ENCODE peak calls at places on chromosomes 5 and 9, in six cellular contexts. W is heart left ventricle, P is AG09319, X is epithelial cell of proximal tubule, I is pancreas, Y is MM.1S. K is an unnamed sample.
A peak's percentile ranks its signal among the peaks of the same experiment; 100 is the strongest.

GRCh38 chr5:18375637-18376036 is 741.4 kb downstream of the TAF11L14 start:
- DNase-seq in W (no peak), P (no peak), X (no peak), I (no peak), Y (no peak), K (no peak)

GRCh38 chr9:2235623-2236022 is 220.5 kb downstream of the SMARCA2 start:
- DNase-seq in W (no peak), P (no peak), X (no peak), I (no peak), Y (no peak), K (no peak)

GRCh38 chr9:106526805-106527204 is 336.2 kb upstream of the ZNF462 start:
- DNase-seq in W (no peak), P (no peak), X (no peak), I (no peak), Y (no peak), K (no peak)

GRCh38 chr5:113052041-113052795 is 75.6 kb downstream of the DCP2 start:
- DNase-seq in W (no peak), P (no peak), X (no peak), I (no peak), Y (no peak), K (no peak)

GRCh38 chr5:143431789-143432188 is 28.3 kb upstream of the NR3C1 start:
- DNase-seq in W (no peak), P (no peak), X (no peak), I (no peak), Y (no peak), K (no peak)

GRCh38 chr9:83106272-83106671 is 43.3 kb upstream of the RASEF start:
- DNase-seq in W (no peak), P (no peak), X (no peak), I (no peak), Y (no peak), K (no peak)

GRCh38 chr5:108481355-108481931 is 99.5 kb upstream of the FBXL17 start:
- DNase-seq in W (no peak), P (no peak), X (peak; percentile 1), I (no peak), Y (peak; percentile 74), K (no peak)

GRCh38 chr5:71907001-71907564 is 188.0 kb downstream of the CARTPT start:
- DNase-seq in W (no peak), P (no peak), X (no peak), I (no peak), Y (peak; percentile 30), K (no peak)

GRCh38 chr5:132204330-132204729 is 23.3 kb downstream of the P4HA2 start:
- DNase-seq in W (no peak), P (no peak), X (no peak), I (no peak), Y (no peak), K (no peak)

GRCh38 chr5:133749331-133749985 is 137.1 kb upstream of the FSTL4 start:
- DNase-seq in W (no peak), P (no peak), X (no peak), I (no peak), Y (no peak), K (no peak)

GRCh38 chr9:96417610-96418073 is 528 bp downstream of the ZNF367 start:
- DNase-seq in W (peak; percentile 27), P (no peak), X (no peak), I (no peak), Y (no peak), K (peak; percentile 59)

GRCh38 chr5:1010181-1010510 is 1.5 kb downstream of the NKD2 start:
- DNase-seq in W (peak; percentile 26), P (no peak), X (no peak), I (no peak), Y (no peak), K (peak; percentile 15)

GRCh38 chr5:38316544-38317224 is 58.3 kb downstream of the EGFLAM start:
- DNase-seq in W (peak; percentile 22), P (peak; percentile 43), X (no peak), I (no peak), Y (no peak), K (no peak)

GRCh38 chr5:77029376-77029885 is 773 bp upstream of the AGGF1 start:
- DNase-seq in W (no peak), P (no peak), X (no peak), I (no peak), Y (no peak), K (no peak)

GRCh38 chr9:35790385-35791291 is 753 bp upstream of the NPR2 start:
- DNase-seq in W (peak; percentile 75), P (peak; percentile 62), X (no peak), I (no peak), Y (peak; percentile 66), K (peak; percentile 75)

GRCh38 chr5:177545487-177546261 is 8.7 kb downstream of the FAM193B start:
- DNase-seq in W (peak; percentile 66), P (peak; percentile 87), X (no peak), I (no peak), Y (no peak), K (no peak)

GRCh38 chr5:173454764-173455598 is 126.8 kb upstream of the STC2 start:
- DNase-seq in W (peak; percentile 23), P (peak; percentile 89), X (peak; percentile 91), I (no peak), Y (no peak), K (no peak)

GRCh38 chr5:72178910-72179815 is 71.9 kb downstream of the MAP1B start:
- DNase-seq in W (peak; percentile 60), P (peak; percentile 70), X (peak; percentile 35), I (no peak), Y (no peak), K (no peak)

GRCh38 chr5:14871084-14871572 is 450 bp downstream of the ANKH start:
- DNase-seq in W (peak; percentile 51), P (no peak), X (no peak), I (peak; percentile 75), Y (peak; percentile 36), K (peak; percentile 64)

GRCh38 chr5:95221234-95221633 is 63.7 kb downstream of the MCTP1 start:
- DNase-seq in W (no peak), P (no peak), X (no peak), I (no peak), Y (peak; percentile 48), K (no peak)

GRCh38 chr9:114779352-114779845 is 26.4 kb downstream of the TNFSF15 start:
- DNase-seq in W (no peak), P (no peak), X (peak; percentile 97), I (peak; percentile 93), Y (no peak), K (peak; percentile 77)

GRCh38 chr9:114968710-114969109 is 38.3 kb upstream of the TNFSF8 start:
- DNase-seq in W (no peak), P (peak; percentile 5), X (peak; percentile 22), I (no peak), Y (no peak), K (no peak)

GRCh38 chr5:171592741-171593140 is 173.3 kb downstream of the FGF18 start:
- DNase-seq in W (peak; percentile 11), P (no peak), X (no peak), I (no peak), Y (no peak), K (no peak)

DNA sequence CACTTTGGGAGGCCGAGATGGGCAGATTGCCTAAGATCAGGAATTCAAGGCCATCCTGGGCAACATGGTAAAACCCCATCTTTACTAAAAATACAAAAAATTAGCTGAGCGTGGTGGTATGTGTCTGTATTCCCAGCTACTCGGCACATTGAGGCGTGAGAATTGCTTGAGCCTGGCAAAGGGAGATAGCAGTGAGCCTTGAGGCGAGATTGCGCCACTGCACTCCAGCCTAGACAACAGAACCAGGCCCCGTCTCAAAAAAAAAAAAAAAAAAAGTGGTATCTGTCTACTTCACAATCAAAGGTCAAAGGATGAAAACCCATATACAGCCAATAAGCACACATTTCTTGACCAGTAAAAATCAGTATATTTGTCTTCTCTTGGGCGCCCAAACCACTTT is 728.5 kb upstream of the ADAMTS16 start:
- DNase-seq in W (no peak), P (no peak), X (no peak), I (no peak), Y (no peak), K (no peak)
- TF ChIP-seq CTCF in W (no peak), P (no peak), X (no peak), I (no peak), Y (no peak), K (no peak)

DNA sequence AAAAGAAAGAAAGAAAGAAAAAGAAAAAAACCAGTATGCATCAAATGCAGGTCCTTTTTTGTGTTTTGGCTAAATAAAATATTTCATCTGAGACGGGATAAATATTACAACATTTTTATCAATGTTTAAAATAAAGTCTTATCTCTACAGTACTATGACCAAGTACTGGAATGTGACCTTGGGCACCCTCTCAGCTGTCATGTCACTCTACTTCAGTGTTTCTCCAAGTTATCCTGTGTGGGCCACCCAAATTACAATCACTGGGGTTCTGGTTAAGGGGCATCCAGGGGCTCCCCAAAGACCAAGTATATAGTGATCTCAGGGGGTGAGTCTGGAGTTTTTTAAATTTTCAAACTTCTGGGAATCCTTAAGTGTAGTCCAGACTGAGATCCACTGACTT is 3.5 kb upstream of the PDZD2 start:
- DNase-seq in W (no peak), P (no peak), X (no peak), I (no peak), Y (no peak), K (no peak)
- TF ChIP-seq CTCF in W (no peak), P (no peak), X (no peak), I (no peak), Y (no peak), K (no peak)

GRCh38 chr5:139246394-139246793 is 47.1 kb upstream of the MATR3 start:
- DNase-seq in W (no peak), P (no peak), X (no peak), I (no peak), Y (no peak), K (no peak)

GRCh38 chr5:139253115-139253514 is 40.4 kb upstream of the MATR3 start:
- DNase-seq in W (no peak), P (no peak), X (no peak), I (no peak), Y (no peak), K (no peak)

GRCh38 chr5:139248826-139249453 is 44.6 kb upstream of the MATR3 start:
- DNase-seq in W (no peak), P (no peak), X (no peak), I (no peak), Y (no peak), K (no peak)

GRCh38 chr5:139251695-139252288 is 41.7 kb upstream of the MATR3 start:
- DNase-seq in W (no peak), P (no peak), X (no peak), I (no peak), Y (no peak), K (no peak)

DNA sequence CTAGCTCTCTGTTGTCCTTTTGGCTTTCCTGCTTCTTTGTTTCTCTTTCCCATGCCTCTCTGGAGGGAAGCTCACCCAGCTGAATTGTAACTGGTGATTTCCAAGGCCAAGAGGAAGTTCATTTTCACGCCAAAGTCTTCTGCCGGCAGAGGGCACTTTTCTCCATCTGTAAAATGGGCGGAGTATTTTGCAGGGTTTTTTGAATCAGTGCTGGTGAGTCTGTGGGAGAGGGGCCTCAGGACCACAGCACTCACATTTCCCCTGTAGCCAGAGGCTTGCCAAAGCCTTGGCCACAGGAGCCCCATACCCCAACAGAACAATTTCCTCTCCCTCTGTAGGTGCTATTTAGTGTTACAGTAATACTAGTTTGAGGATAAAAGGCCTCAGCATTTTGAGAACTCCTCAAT is 42.3 kb upstream of the MATR3 start:
- DNase-seq in W (no peak), P (no peak), X (no peak), I (no peak), Y (no peak), K (no peak)
- TF ChIP-seq CTCF in W (no peak), P (no peak), X (no peak), I (no peak), Y (peak; percentile 24), K (peak; percentile 5)

GRCh38 chr9:122835313-122835731 is 6.9 kb upstream of the PDCL start:
- DNase-seq in W (no peak), P (no peak), X (no peak), I (no peak), Y (no peak), K (no peak)

GRCh38 chr9:122832194-122832593 is 3.8 kb upstream of the PDCL start:
- DNase-seq in W (no peak), P (no peak), X (no peak), I (no peak), Y (no peak), K (no peak)

GRCh38 chr9:122837266-122837850 is 9.0 kb upstream of the PDCL start:
- DNase-seq in W (no peak), P (no peak), X (no peak), I (peak; percentile 56), Y (no peak), K (no peak)
- TF ChIP-seq CTCF in W (no peak), P (no peak), X (no peak), I (no peak), Y (no peak), K (no peak)

K was measured in right lobe of liver.